ENCODE peak calls at places on chromosomes 5 and 9, in ten cellular contexts. U, I, V, W, H, N, G, P, O and Y are unnamed samples.

GRCh38 chr5:18305288-18305899 is 671.1 kb downstream of the TAF11L14 start:
- DNase-seq in U (peak; percentile 39), I (no peak), V (peak; percentile 53), W (peak; percentile 71), H (no peak), N (peak; percentile 64), G (no peak), P (no peak), O (peak; percentile 21), Y (peak; percentile 41)

GRCh38 chr9:74577956-74578355 is 80.8 kb downstream of the RORB start:
- DNase-seq in U (peak; percentile 3), I (no peak), V (no peak), W (peak; percentile 5), H (no peak), N (no peak), G (no peak), P (no peak), O (no peak), Y (no peak)

GRCh38 chr5:2896371-2897275 is 145.1 kb upstream of the IRX2 start:
- DNase-seq in U (no peak), I (no peak), V (no peak), W (no peak), H (peak; percentile 56), N (peak; percentile 52), G (peak; percentile 30), P (no peak), O (no peak), Y (no peak)

GRCh38 chr5:158975363-158975762 is 124.4 kb downstream of the EBF1 start:
- DNase-seq in U (no peak), I (no peak), V (no peak), W (no peak), H (no peak), N (no peak), G (no peak), P (no peak), O (no peak), Y (no peak)

GRCh38 chr5:10288600-10289213 is 19.0 kb downstream of the CMBL start:
- DNase-seq in U (no peak), I (no peak), V (no peak), W (no peak), H (no peak), N (no peak), G (peak; percentile 92), P (no peak), O (no peak), Y (peak; percentile 65)

GRCh38 chr5:102418531-102418930 is 80.3 kb downstream of the SLCO6A1 start:
- DNase-seq in U (no peak), I (no peak), V (no peak), W (no peak), H (no peak), N (no peak), G (no peak), P (no peak), O (no peak), Y (no peak)

GRCh38 chr5:53201746-53202145 is 92.2 kb upstream of the MOCS2 start:
- DNase-seq in U (no peak), I (no peak), V (no peak), W (peak; percentile 7), H (no peak), N (no peak), G (no peak), P (no peak), O (no peak), Y (peak; percentile 11)

GRCh38 chr5:157971466-157972324 is 112.8 kb upstream of the CLINT1 start:
- DNase-seq in U (no peak), I (no peak), V (no peak), W (no peak), H (no peak), N (peak; percentile 83), G (no peak), P (no peak), O (peak; percentile 36), Y (no peak)

GRCh38 chr5:60792438-60792837 is 51.6 kb downstream of the ELOVL7 start:
- DNase-seq in U (no peak), I (no peak), V (no peak), W (no peak), H (no peak), N (no peak), G (no peak), P (no peak), O (no peak), Y (no peak)

GRCh38 chr9:87535817-87536539 is 38.3 kb downstream of the DAPK1 start:
- DNase-seq in U (no peak), I (no peak), V (no peak), W (no peak), H (no peak), N (peak; percentile 30), G (no peak), P (no peak), O (no peak), Y (no peak)

DNA sequence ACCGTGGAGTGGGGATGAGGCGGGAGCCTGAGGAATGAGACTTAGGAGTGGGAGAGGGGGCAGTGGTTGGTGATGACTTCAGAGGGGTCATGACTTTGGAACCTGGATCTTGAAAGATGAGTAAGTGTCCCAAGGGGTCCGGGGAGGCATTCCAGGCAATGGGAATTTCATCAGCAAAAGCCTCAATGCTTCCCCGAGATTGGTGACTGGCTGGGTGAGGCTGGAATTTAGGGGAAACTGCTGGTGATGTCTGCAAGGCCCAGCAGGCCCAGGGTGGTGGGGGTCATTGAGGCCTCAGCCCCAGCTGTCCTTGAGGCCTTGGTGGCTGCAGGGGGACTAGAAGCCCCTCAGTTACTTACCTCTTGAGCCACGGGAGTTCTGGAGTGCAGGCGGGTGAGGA is 7.5 kb downstream of the NDST1 start:
- DNase-seq in U (peak; percentile 83), I (no peak), V (no peak), W (peak; percentile 62), H (no peak), N (no peak), G (no peak), P (no peak), O (no peak), Y (no peak)
- H3K27ac ChIP-seq in U (peak overlapping the region; percentile 61), I (no peak overlapping the region), V (peak overlapping the region; percentile 74), W (peak overlapping the region; percentile 92), H (peak overlapping the region; percentile 71), N (no peak overlapping the region), G (peak overlapping the region; percentile 47), P (peak overlapping the region; percentile 62), O (no peak overlapping the region), Y (peak overlapping the region; percentile 22)

DNA sequence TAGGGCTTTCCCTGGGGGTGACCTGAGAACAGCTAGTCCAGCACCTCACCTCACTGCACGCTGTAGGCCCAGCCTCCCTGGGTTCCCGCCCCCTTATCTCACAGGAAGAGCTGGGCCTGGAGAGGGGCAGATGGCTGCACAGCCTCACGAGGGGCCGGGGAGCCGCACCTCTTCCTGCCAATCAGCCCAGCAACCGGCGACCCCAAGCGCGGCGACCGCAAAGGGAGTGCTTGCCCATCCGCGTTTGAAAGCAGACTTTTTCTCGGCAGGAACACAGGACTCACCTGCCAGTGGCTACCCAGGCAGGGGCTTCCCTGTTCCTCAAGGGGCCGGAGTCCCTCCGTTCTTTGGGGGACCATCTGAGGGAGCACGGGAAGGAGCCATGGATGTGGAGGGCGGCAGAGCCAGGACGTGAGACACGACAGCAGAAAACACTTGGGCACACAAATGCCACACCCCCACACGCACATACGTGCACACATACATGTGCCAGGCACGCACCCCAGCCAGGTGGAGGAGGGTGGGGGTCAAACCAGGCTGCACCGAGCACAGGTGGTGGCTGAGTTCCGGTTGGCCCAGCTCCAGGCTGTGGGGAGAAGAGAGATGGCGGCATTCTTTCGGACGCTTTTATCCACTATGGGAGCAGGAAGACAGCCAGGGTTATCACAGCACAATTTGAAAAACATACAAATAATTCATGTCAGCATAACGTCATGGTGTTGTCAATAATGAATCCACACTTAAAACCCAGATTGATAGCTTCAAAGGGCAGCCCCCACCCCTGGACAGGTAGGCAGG is 11.3 kb downstream of the TMEM250 start:
- DNase-seq in U (no peak), I (peak; percentile 64), V (no peak), W (no peak), H (no peak), N (no peak), G (no peak), P (no peak), O (no peak), Y (no peak)
- H3K4me1 ChIP-seq in U (peaks cover 21% of the 10 kb centered on the region), I (peaks cover 66% of the 10 kb centered on the region), V (peaks cover 17% of the 10 kb centered on the region), W (peaks cover 36% of the 10 kb centered on the region), H (peaks cover 53% of the 10 kb centered on the region), N (no peaks in the 10 kb centered on the region), G (peaks cover 52% of the 10 kb centered on the region), P (peaks cover 17% of the 10 kb centered on the region), O (peaks cover 58% of the 10 kb centered on the region), Y (peaks cover 61% of the 10 kb centered on the region)

DNA sequence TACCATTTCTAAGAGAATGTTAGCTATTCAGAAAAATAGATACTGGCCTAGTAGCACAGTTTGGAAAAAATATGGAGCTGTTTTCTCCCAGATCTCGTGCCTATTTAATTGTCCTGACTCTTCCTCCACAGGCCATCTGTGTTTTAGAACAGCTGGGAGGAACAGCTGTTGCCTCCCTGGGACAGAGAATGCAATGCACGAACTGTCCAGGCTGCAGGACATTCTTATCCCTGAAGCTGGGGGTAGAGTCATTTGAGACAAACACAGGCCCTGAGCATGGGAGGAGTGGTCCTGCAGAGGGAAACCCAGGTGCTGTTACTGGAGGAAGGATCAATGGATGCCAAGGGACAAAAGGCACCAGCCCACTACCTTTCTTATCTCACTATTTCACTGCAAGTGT is 20.9 kb upstream of the SPARC start:
- DNase-seq in U (no peak), I (no peak), V (no peak), W (no peak), H (no peak), N (no peak), G (no peak), P (no peak), O (no peak), Y (peak; percentile 95)
- H3K27ac ChIP-seq in U (no peak overlapping the region), I (no peak overlapping the region), V (peak overlapping the region; percentile 87), W (peak overlapping the region; percentile 5), H (no peak overlapping the region), N (no peak overlapping the region), G (peak overlapping the region; percentile 33), P (no peak overlapping the region), O (no peak overlapping the region), Y (peak overlapping the region; percentile 79)

GRCh38 chr5:150781706-150782614 is 3.4 kb downstream of the SMIM3 start:
- DNase-seq in U (peak; percentile 96), I (no peak), V (no peak), W (no peak), H (peak; percentile 91), N (peak; percentile 88), G (no peak), P (no peak), O (no peak), Y (peak; percentile 66)
- H3K4me1 ChIP-seq in U (peaks cover 30% of the 10 kb centered on the region), I (peaks cover 53% of the 10 kb centered on the region), V (peaks cover 63% of the 10 kb centered on the region), W (peaks cover 9% of the 10 kb centered on the region), H (peaks cover 77% of the 10 kb centered on the region), N (peaks cover 13% of the 10 kb centered on the region), G (peaks cover 74% of the 10 kb centered on the region), P (peaks cover 28% of the 10 kb centered on the region), O (peaks cover 6% of the 10 kb centered on the region), Y (peaks cover 27% of the 10 kb centered on the region)